ENCODE peak calls at places on chromosomes 13 and 19, in seven cellular contexts. B is H7; D is stimulated activated CD8-positive, alpha-beta memory T cell treated with anti-CD3 and anti-CD28 coated beads, Interleukin-7, amount 100 ng/mL, for 24 hours; S is amniotic stem cell; I is naive thymus-derived CD8-positive, alpha-beta T cell; N is astrocyte of the spinal cord; T is smooth muscle cell of the brain vasculature. A is an unnamed sample.

GRCh38 chr19:35055715-35056179 is 14.2 kb downstream of the HPN start:
- DNase-seq in D (no peak), T (no peak), I (no peak), S (no peak), N (no peak), B (peak; percentile 91), A (no peak)

GRCh38 chr13:107807306-107808073 is 407.8 kb downstream of the LIG4 start:
- DNase-seq in D (no peak), I (no peak), T (no peak), B (no peak), S (no peak), N (no peak), A (no peak)

GRCh38 chr19:39924389-39924788 is 10.0 kb downstream of the FCGBP start:
- DNase-seq in D (no peak), B (peak; percentile 53), N (no peak), S (no peak), T (no peak), I (no peak), A (peak; percentile 40)

GRCh38 chr13:44904982-44905381 is 84.3 kb downstream of the NUFIP1 start:
- DNase-seq in S (peak; percentile 62), T (no peak), N (peak; percentile 98), B (no peak), D (no peak), I (no peak), A (no peak)

GRCh38 chr19:51122112-51122981 is 2.4 kb upstream of the SIGLEC9 start:
- DNase-seq in T (no peak), N (no peak), S (no peak), B (no peak), D (no peak), I (no peak), A (peak; percentile 43)

GRCh38 chr19:46471116-46471733 is at the start of gene PNMA8A:
- DNase-seq in N (peak; percentile 78), I (no peak), D (no peak), T (no peak), B (peak; percentile 99), S (no peak), A (no peak)

GRCh38 chr19:41698746-41699230 is 9.6 kb upstream of the CEACAM5 start:
- DNase-seq in D (no peak), B (no peak), T (no peak), S (no peak), N (no peak), I (no peak), A (peak; percentile 33)

GRCh38 chr13:107860284-107860683 is 355.1 kb downstream of the LIG4 start:
- DNase-seq in T (no peak), I (no peak), S (no peak), N (no peak), B (no peak), D (no peak), A (no peak)

GRCh38 chr13:33388254-33388998 is 102.9 kb upstream of the STARD13 start:
- DNase-seq in S (no peak), T (no peak), D (no peak), N (no peak), B (no peak), I (no peak), A (no peak)

GRCh38 chr19:50242586-50242985 is 39.2 kb downstream of the MYH14 start:
- DNase-seq in I (no peak), B (no peak), S (no peak), N (no peak), T (no peak), D (no peak), A (no peak)

GRCh38 chr19:18683109-18683954 is at the start of gene CRTC1:
- DNase-seq in I (peak; percentile 91), B (peak; percentile 100), D (peak; percentile 84), T (peak; percentile 62), S (peak; percentile 87), N (peak; percentile 85), A (peak; percentile 93)

GRCh38 chr19:11172576-11172975 is 17.0 kb upstream of the SPC24 start:
- DNase-seq in D (no peak), I (no peak), N (no peak), B (no peak), T (no peak), S (no peak), A (no peak)

GRCh38 chr13:110466261-110466660 is 95.3 kb downstream of the RAB20 start:
- DNase-seq in T (no peak), D (no peak), S (no peak), N (no peak), B (peak; percentile 74), I (no peak), A (no peak)

GRCh38 chr19:30165228-30165813 is 206.9 kb upstream of the ZNF536 start:
- DNase-seq in N (no peak), I (no peak), D (no peak), T (no peak), B (peak; percentile 20), S (no peak), A (no peak)

GRCh38 chr19:14432817-14433453 is at the start of gene PKN1:
- DNase-seq in D (no peak), I (no peak), B (peak; percentile 98), T (no peak), S (no peak), N (peak; percentile 8), A (peak; percentile 64)

GRCh38 chr13:114283581-114283980 is 2.2 kb downstream of the UPF3A start:
- DNase-seq in B (no peak), N (no peak), S (no peak), D (no peak), T (no peak), I (no peak), A (no peak)

GRCh38 chr13:35791191-35791902 is 314.9 kb upstream of the MAB21L1 start:
- DNase-seq in N (peak; percentile 29), T (no peak), B (no peak), I (no peak), S (peak; percentile 20), D (no peak), A (no peak)

GRCh38 chr19:32165750-32166149 is 179.7 kb upstream of the ZNF507 start:
- DNase-seq in B (no peak), N (no peak), S (no peak), I (no peak), T (no peak), D (no peak), A (no peak)

GRCh38 chr19:34577531-34578101 is 96.1 kb downstream of the WTIP start:
- DNase-seq in T (no peak), N (no peak), I (no peak), D (no peak), S (no peak), B (peak; percentile 25), A (no peak)

GRCh38 chr19:11451327-11451941 is 16.0 kb downstream of the PRKCSH start:
- DNase-seq in I (no peak), S (no peak), B (peak; percentile 91), D (no peak), N (no peak), T (no peak), A (no peak)

GRCh38 chr13:45500492-45501174 is 35.9 kb downstream of the COG3 start:
- DNase-seq in N (peak; percentile 97), T (peak; percentile 51), S (peak; percentile 3), I (no peak), B (no peak), D (no peak), A (no peak)

GRCh38 chr19:38392707-38393308 is 4.3 kb downstream of the SPRED3 start:
- DNase-seq in T (no peak), D (no peak), S (no peak), B (no peak), N (peak; percentile 36), I (no peak), A (peak; percentile 84)

GRCh38 chr13:31947105-31947504 is 84.5 kb upstream of the FRY start:
- DNase-seq in T (no peak), I (no peak), B (peak; percentile 33), D (no peak), N (no peak), S (no peak), A (no peak)

GRCh38 chr19:12792853-12793289 is 1.6 kb downstream of the JUNB start:
- DNase-seq in D (no peak), N (no peak), B (peak; percentile 66), I (no peak), S (no peak), T (no peak), A (no peak)

GRCh38 chr13:48094404-48094780 is 512 bp downstream of the MED4 start:
- DNase-seq in N (no peak), B (no peak), S (no peak), D (no peak), I (no peak), T (no peak), A (no peak)

GRCh38 chr19:42285546-42285945 is 16.4 kb upstream of the PRR19 start:
- DNase-seq in N (no peak), D (no peak), S (no peak), T (no peak), I (no peak), B (no peak), A (no peak)

GRCh38 chr13:20772401-20773131 is 1.2 kb downstream of the EEF1AKMT1 start:
- DNase-seq in I (no peak), N (no peak), D (no peak), T (no peak), S (no peak), B (no peak), A (no peak)

GRCh38 chr13:100789968-100790367 is 115.4 kb upstream of the TMTC4 start:
- DNase-seq in I (no peak), D (no peak), S (no peak), T (no peak), B (no peak), N (no peak), A (no peak)

GRCh38 chr19:3096902-3097326 is 2.8 kb downstream of the GNA11 start:
- DNase-seq in T (no peak), N (no peak), S (no peak), B (no peak), D (no peak), I (no peak), A (no peak)

GRCh38 chr13:84352946-84353345 is 470.7 kb upstream of the SLITRK1 start:
- DNase-seq in B (no peak), S (no peak), T (no peak), D (no peak), N (peak; percentile 7), I (no peak), A (no peak)

GRCh38 chr19:55801416-55801815 is 30.4 kb downstream of the NLRP11 start:
- DNase-seq in I (no peak), D (no peak), B (no peak), N (no peak), T (no peak), S (no peak), A (no peak)

GRCh38 chr13:19658192-19658591 is 24.7 kb downstream of the MPHOSPH8 start:
- DNase-seq in S (no peak), N (no peak), T (no peak), B (no peak), D (no peak), I (no peak), A (no peak)

GRCh38 chr19:49408816-49409440 is 14.3 kb downstream of the PTH2 start:
- DNase-seq in T (no peak), N (no peak), B (no peak), I (no peak), S (no peak), D (no peak), A (no peak)

GRCh38 chr13:29746167-29746677 is 104.2 kb downstream of the UBL3 start:
- DNase-seq in B (no peak), D (no peak), T (no peak), S (no peak), N (no peak), I (no peak), A (no peak)

GRCh38 chr19:53461866-53462265 is 5.7 kb upstream of the ZNF813 start:
- DNase-seq in T (no peak), N (no peak), I (no peak), B (no peak), D (no peak), S (no peak), A (no peak)

GRCh38 chr13:100619940-100620339 is 31.4 kb upstream of the GGACT start:
- DNase-seq in T (no peak), B (no peak), D (no peak), I (no peak), N (no peak), S (no peak), A (no peak)

GRCh38 chr13:31765441-31765840 is 26.1 kb downstream of the RXFP2 start:
- DNase-seq in D (no peak), N (peak; percentile 90), T (no peak), I (no peak), S (peak; percentile 47), B (no peak), A (no peak)

GRCh38 chr13:26950546-26950945 is 190.0 kb upstream of the GPR12 start:
- DNase-seq in N (no peak), I (no peak), T (no peak), D (no peak), B (no peak), S (no peak), A (peak; percentile 63)

A was measured in Peyer's patch.